ENCODE peak calls at places on chromosomes 5 and 9, in four cellular contexts. K, C, Q and Z are unnamed samples. For H3K4me1, the result is how much of the 10 kb centered on the place peaks cover.

GRCh38 chr9:108478871-108479332 is 376.9 kb downstream of the ACTL7B start:
- DNase-seq in K (no peak), C (no peak), Q (peak), Z (peak)

GRCh38 chr5:56269216-56269927 is 36.2 kb upstream of the ANKRD55 start:
- DNase-seq in C (no peak), K (no peak), Q (peak), Z (peak)

GRCh38 chr5:122384612-122385180 is 72.7 kb downstream of the SNCAIP start:
- DNase-seq in C (no peak), K (no peak), Q (no peak), Z (no peak)

GRCh38 chr5:55481293-55481900 is 53.4 kb downstream of the PLPP1 start:
- DNase-seq in Q (peak), K (no peak), C (no peak), Z (no peak)

GRCh38 chr5:52799358-52799982 is 11.8 kb downstream of the ITGA1 start:
- DNase-seq in Q (peak), C (peak), K (peak), Z (peak)

GRCh38 chr5:158051036-158051435 is 192.1 kb upstream of the CLINT1 start:
- DNase-seq in K (no peak), Q (no peak), C (no peak), Z (no peak)

GRCh38 chr9:13860926-13861325 is 453.0 kb downstream of the NFIB start:
- DNase-seq in C (no peak), K (no peak), Q (no peak), Z (no peak)

GRCh38 chr5:44991693-44992092 is 182.9 kb downstream of the MRPS30 start:
- DNase-seq in Q (no peak), C (no peak), K (no peak), Z (no peak)

GRCh38 chr9:124308606-124309310 is 51.0 kb downstream of the NEK6 start:
- DNase-seq in C (no peak), Q (no peak), K (no peak), Z (peak)

GRCh38 chr5:88298425-88298824 is 29.8 kb upstream of the TMEM161B start:
- DNase-seq in C (no peak), Q (peak), K (no peak), Z (no peak)

GRCh38 chr9:3708751-3709150 is 182.9 kb upstream of the RFX3 start:
- DNase-seq in K (no peak), Q (peak), C (no peak), Z (no peak)

GRCh38 chr5:77994943-77995342 is 218.8 kb upstream of the TBCA start:
- DNase-seq in C (no peak), Q (no peak), K (no peak), Z (no peak)

GRCh38 chr5:142748568-142749249 is 21.5 kb upstream of the ARHGAP26 start:
- DNase-seq in K (no peak), Q (no peak), C (peak), Z (no peak)

GRCh38 chr9:121607434-121608248 is 43.8 kb upstream of the DAB2IP start:
- DNase-seq in K (no peak), Q (no peak), C (peak), Z (no peak)

GRCh38 chr9:93303258-93303771 is 119.4 kb downstream of the WNK2 start:
- DNase-seq in Q (no peak), C (no peak), K (no peak), Z (no peak)

GRCh38 chr9:109821711-109822110 is 41.7 kb downstream of the PALM2AKAP2 start:
- DNase-seq in K (no peak), C (no peak), Q (no peak), Z (peak)

GRCh38 chr9:107635137-107635802 is 145.7 kb upstream of the KLF4 start:
- DNase-seq in K (no peak), C (no peak), Q (peak), Z (no peak)

GRCh38 chr5:78006449-78006848 is 230.3 kb upstream of the TBCA start:
- DNase-seq in C (no peak), K (no peak), Q (no peak), Z (no peak)

GRCh38 chr5:179257190-179257741 is 88.0 kb downstream of the ADAMTS2 start:
- DNase-seq in Q (no peak), K (no peak), C (no peak), Z (no peak)

GRCh38 chr5:96868603-96869371 is 7.5 kb upstream of the ERAP2 start:
- DNase-seq in Q (peak), C (peak), K (no peak), Z (no peak)

DNA sequence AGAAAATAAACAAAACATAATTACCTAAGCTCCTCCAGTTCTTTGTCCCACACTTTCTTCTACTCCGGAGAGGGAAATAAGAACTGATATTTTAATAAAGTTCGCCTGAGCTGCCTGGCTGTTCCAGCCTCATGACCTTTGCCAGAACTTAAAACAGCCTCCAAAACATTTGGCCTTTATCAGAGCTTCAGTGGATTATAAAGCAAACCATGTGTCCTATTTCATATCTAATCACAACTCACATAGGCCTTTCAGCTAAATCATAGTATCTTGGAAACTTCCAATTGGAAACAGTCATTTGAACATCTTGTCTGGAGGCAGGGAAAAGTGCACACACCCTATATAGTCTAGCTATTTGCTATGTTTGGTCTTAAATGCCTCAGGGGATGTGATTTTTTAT is 45.9 kb upstream of the FREM1 start:
- DNase-seq in Q (no peak), K (no peak), C (no peak), Z (no peak)
- H3K4me1 ChIP-seq in Q (under half), K (under half), C (under half), Z (under half)

DNA sequence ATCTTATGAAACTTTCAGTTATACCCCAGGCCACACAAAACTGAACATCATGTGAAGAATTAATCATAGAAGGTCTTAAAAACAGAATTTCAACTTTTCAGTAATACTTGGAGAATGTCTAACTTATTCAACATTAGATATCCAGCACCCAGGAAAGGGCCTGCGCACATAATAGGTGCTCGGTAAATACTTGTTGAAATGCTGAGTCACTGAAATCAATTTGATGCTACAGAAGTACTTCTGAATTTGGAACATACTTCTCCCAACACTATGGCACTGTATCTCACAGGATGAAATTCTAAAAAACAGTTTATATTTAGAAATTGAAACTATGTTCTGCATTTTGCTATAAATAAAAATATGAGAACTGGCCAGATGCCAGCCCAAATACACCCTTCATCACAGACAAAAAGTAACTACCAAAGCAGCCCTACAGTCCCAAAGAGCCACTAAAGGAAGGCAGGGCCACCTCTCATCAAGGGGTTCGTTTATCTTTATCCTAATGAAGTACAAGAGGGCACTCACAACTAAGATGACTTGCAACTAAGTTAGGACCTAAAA is 26.5 kb downstream of the MRPS27 start:
- DNase-seq in K (no peak), C (no peak), Q (no peak), Z (no peak)
- H3K4me1 ChIP-seq in K (under half), C (under half), Q (under half), Z (under half)

DNA sequence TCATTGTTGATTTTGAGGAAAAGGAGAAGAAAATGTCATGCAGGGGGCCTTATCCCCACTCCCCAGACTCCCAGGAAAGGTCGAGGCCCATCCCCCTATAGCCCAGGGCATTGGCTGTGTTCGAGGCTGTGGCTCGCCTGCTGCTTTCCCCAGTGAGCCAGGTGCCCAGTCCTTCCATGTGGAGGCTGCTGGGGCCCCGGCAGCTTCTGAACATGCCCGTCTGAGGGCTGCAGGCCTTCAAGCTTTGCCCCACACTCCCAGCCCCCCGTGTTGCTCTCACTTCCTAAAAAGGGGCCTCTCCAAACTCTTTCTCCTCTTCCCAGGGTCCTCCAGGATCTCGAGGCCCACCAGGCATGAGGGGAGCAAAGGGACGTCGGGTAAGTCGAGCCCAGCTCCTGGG is 64.7 kb upstream of the ORM1 start:
- DNase-seq in K (no peak), C (no peak), Q (no peak), Z (no peak)
- H3K4me1 ChIP-seq in K (under half), C (under half), Q (under half), Z (under half)

GRCh38 chr5:139294372-139295165 is 1.0 kb downstream of the MATR3 start:
- DNase-seq in Q (peak), C (peak), K (peak), Z (peak)

GRCh38 chr5:139297439-139298133 is 4.0 kb downstream of the MATR3 start:
- DNase-seq in K (no peak), Q (no peak), C (no peak), Z (no peak)

GRCh38 chr5:139296862-139297326 is 3.4 kb downstream of the MATR3 start:
- DNase-seq in K (no peak), Q (no peak), C (no peak), Z (no peak)

GRCh38 chr5:139296198-139296597 is 2.7 kb downstream of the MATR3 start:
- DNase-seq in K (no peak), Q (no peak), C (no peak), Z (no peak)

GRCh38 chr5:139295692-139296091 is 2.2 kb downstream of the MATR3 start:
- DNase-seq in C (no peak), Q (peak), K (no peak), Z (no peak)
- H3K4me1 ChIP-seq in C (half or more), Q (under half), K (under half), Z (under half)

GRCh38 chr5:14181299-14181968 is 38.3 kb downstream of the TRIO start:
- DNase-seq in Q (no peak), C (no peak), K (no peak), Z (no peak)

GRCh38 chr5:14178671-14179211 is 35.6 kb downstream of the TRIO start:
- DNase-seq in C (no peak), Q (peak), K (no peak), Z (peak)

GRCh38 chr5:14182761-14183160 is 39.6 kb downstream of the TRIO start:
- DNase-seq in C (no peak), K (no peak), Q (no peak), Z (no peak)

GRCh38 chr5:14179446-14179845 is 36.3 kb downstream of the TRIO start:
- DNase-seq in Q (peak), C (no peak), K (no peak), Z (no peak)

DNA sequence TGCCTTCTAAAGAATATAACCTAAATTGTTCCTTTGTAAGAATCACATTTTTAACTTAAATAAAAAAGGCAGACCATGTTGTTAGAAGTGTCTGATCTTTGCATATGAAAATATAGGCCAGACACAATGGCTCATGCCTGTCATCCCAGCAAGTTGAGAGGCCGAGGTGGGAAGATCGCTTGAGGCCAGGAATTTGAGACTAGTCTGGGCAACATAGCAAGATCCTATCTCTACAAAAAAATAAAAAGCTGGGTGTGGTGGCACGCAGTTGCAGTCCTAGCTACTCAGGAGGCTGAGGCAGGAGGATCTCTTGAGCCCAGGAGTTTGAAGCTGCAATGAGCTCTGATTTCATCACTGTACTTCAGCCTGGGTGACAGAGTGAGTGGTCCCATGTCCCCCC is 37.3 kb downstream of the TRIO start:
- DNase-seq in K (no peak), C (no peak), Q (no peak), Z (no peak)
- H3K4me1 ChIP-seq in K (under half), C (under half), Q (half or more), Z (half or more)

DNA sequence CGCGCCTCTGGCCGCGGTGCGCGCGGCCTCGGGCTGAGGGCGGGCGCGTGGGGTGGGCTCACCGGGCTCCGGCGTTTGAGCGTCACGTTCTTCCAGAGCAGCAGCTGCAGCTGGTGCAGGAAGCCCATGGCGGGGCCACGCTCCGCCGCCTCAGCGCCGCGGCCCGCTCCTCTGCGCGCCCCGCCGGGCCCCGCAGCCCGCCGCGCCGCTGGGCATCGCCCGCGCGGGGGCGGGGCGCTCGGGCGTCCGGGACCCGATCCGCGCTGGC is at the start of gene ABCA2:
- DNase-seq in K (no peak), Q (no peak), C (no peak), Z (no peak)
- H3K4me1 ChIP-seq in K (under half), Q (under half), C (under half), Z (under half)

GRCh38 chr5:68288756-68289134 is 73.2 kb downstream of the PIK3R1 start:
- DNase-seq in K (no peak), Q (no peak), C (no peak), Z (no peak)

GRCh38 chr5:68286612-68286912 is 71.0 kb downstream of the PIK3R1 start:
- DNase-seq in Q (no peak), C (no peak), K (no peak), Z (no peak)

GRCh38 chr5:68287631-68287975 is 72.0 kb downstream of the PIK3R1 start:
- DNase-seq in K (no peak), C (no peak), Q (no peak), Z (no peak)

GRCh38 chr5:68289576-68289975 is 74.0 kb downstream of the PIK3R1 start:
- DNase-seq in C (no peak), Q (peak), K (no peak), Z (no peak)

DNA sequence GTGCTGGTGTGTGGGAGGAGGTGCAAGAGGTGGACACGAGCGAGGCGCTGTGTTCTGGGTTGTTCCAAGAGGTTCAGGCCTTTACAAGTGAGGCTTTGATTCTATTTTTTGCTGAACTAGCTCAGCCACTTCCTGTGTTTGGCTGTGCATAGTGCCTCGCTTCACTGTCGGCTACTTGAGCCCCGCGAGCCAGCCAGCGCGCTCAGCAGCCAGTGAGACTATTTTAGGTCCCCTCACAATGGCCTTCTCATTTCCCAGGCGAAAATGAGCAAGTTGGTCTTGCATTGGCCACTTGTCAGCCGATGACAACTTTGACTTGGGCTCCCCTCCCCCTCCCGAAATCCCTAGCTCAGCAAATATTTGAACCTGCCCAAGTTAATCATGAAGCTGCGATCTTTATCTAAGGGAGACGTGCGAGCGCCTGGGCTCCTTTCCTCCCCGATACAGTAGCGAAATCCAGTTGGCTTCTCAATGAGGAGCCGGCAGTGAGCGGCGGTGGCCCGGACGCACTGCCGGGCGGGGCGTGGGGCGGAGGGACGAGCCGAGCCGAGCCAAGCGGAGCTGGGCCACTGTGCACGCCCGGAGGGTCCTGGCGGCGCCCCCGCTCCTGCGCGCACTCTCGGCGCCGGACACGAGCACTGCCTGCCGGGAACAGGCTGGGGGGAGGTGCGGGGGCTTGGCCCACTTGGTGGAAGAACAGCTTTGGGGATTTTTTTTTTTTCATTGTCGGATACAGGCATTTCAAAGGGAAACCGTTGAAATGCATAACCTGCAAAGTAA is 72.6 kb downstream of the PIK3R1 start:
- DNase-seq in C (peak), Q (peak), K (peak), Z (peak)
- H3K4me1 ChIP-seq in C (under half), Q (half or more), K (under half), Z (under half)

GRCh38 chr9:86943223-86943870 is 4.0 kb downstream of the GAS1 start:
- DNase-seq in Q (peak), K (peak), C (no peak), Z (no peak)
- H3K4me1 ChIP-seq in Q (under half), K (under half), C (under half), Z (under half)